ENCODE peak calls at places on chromosomes 6 and 20, in four cellular contexts. One of them, this sample, is unnamed.

GRCh38 chr6:70312165-70312564 is 9.3 kb upstream of the COL9A1 start:
- DNase-seq in CD8-positive, alpha-beta T cell: no peak
- DNase-seq in heart right ventricle: no peak
- DNase-seq in CD8-positive, alpha-beta memory T cell: no peak
- DNase-seq in this sample: peak; percentile 36

GRCh38 chr6:48325701-48326100 is 214.7 kb upstream of the PTCHD4 start:
- DNase-seq in CD8-positive, alpha-beta T cell: no peak
- DNase-seq in heart right ventricle: no peak
- DNase-seq in CD8-positive, alpha-beta memory T cell: no peak
- DNase-seq in this sample: no peak

GRCh38 chr6:151475653-151476523 is 17.9 kb upstream of the CCDC170 start:
- DNase-seq in CD8-positive, alpha-beta T cell: peak; percentile 29
- DNase-seq in heart right ventricle: no peak
- DNase-seq in CD8-positive, alpha-beta memory T cell: peak; percentile 44
- DNase-seq in this sample: no peak

GRCh38 chr6:83885984-83886383 is 26.5 kb downstream of the CYB5R4 start:
- DNase-seq in CD8-positive, alpha-beta T cell: no peak
- DNase-seq in heart right ventricle: no peak
- DNase-seq in CD8-positive, alpha-beta memory T cell: no peak
- DNase-seq in this sample: no peak

GRCh38 chr6:30200551-30201281 is 12.5 kb downstream of the TRIM26 start:
- DNase-seq in CD8-positive, alpha-beta T cell: no peak
- DNase-seq in heart right ventricle: no peak
- DNase-seq in CD8-positive, alpha-beta memory T cell: no peak
- DNase-seq in this sample: no peak

GRCh38 chr6:69825904-69826303 is 29.1 kb upstream of the LMBRD1 start:
- DNase-seq in CD8-positive, alpha-beta T cell: no peak
- DNase-seq in heart right ventricle: no peak
- DNase-seq in CD8-positive, alpha-beta memory T cell: no peak
- DNase-seq in this sample: no peak

GRCh38 chr6:116133453-116133852 is 7.5 kb upstream of the COL10A1 start:
- DNase-seq in CD8-positive, alpha-beta T cell: no peak
- DNase-seq in heart right ventricle: no peak
- DNase-seq in CD8-positive, alpha-beta memory T cell: no peak
- DNase-seq in this sample: no peak

GRCh38 chr20:51062065-51062464 is 39.2 kb upstream of the KCNG1 start:
- DNase-seq in CD8-positive, alpha-beta T cell: no peak
- DNase-seq in heart right ventricle: no peak
- DNase-seq in CD8-positive, alpha-beta memory T cell: no peak
- DNase-seq in this sample: no peak

GRCh38 chr6:148343028-148343374 is 363 bp downstream of the SASH1 start:
- DNase-seq in CD8-positive, alpha-beta T cell: no peak
- DNase-seq in heart right ventricle: no peak
- DNase-seq in CD8-positive, alpha-beta memory T cell: no peak
- DNase-seq in this sample: no peak

GRCh38 chr6:159941286-159942113 is 27.4 kb upstream of the IGF2R start:
- DNase-seq in CD8-positive, alpha-beta T cell: peak; percentile 9
- DNase-seq in heart right ventricle: no peak
- DNase-seq in CD8-positive, alpha-beta memory T cell: peak; percentile 48
- DNase-seq in this sample: no peak

GRCh38 chr6:33989016-33989854 is 156.7 kb downstream of the GRM4 start:
- DNase-seq in CD8-positive, alpha-beta T cell: no peak
- DNase-seq in heart right ventricle: no peak
- DNase-seq in CD8-positive, alpha-beta memory T cell: no peak
- DNase-seq in this sample: no peak

GRCh38 chr6:135555550-135555949 is 58.0 kb upstream of the AHI1 start:
- DNase-seq in CD8-positive, alpha-beta T cell: no peak
- DNase-seq in heart right ventricle: no peak
- DNase-seq in CD8-positive, alpha-beta memory T cell: no peak
- DNase-seq in this sample: no peak

GRCh38 chr20:62080249-62080993 is 14.7 kb upstream of the TAF4 start:
- DNase-seq in CD8-positive, alpha-beta T cell: no peak
- DNase-seq in heart right ventricle: no peak
- DNase-seq in CD8-positive, alpha-beta memory T cell: no peak
- DNase-seq in this sample: no peak

GRCh38 chr6:105746539-105746938 is 339.6 kb upstream of the PRDM1 start:
- DNase-seq in CD8-positive, alpha-beta T cell: no peak
- DNase-seq in heart right ventricle: no peak
- DNase-seq in CD8-positive, alpha-beta memory T cell: no peak
- DNase-seq in this sample: no peak

GRCh38 chr6:5214570-5215052 is 46.1 kb downstream of the LYRM4 start:
- DNase-seq in CD8-positive, alpha-beta T cell: no peak
- DNase-seq in heart right ventricle: peak; percentile 60
- DNase-seq in CD8-positive, alpha-beta memory T cell: no peak
- DNase-seq in this sample: no peak

GRCh38 chr20:24048014-24048611 is 59.5 kb upstream of the GGTLC1 start:
- DNase-seq in CD8-positive, alpha-beta T cell: no peak
- DNase-seq in heart right ventricle: no peak
- DNase-seq in CD8-positive, alpha-beta memory T cell: no peak
- DNase-seq in this sample: no peak

GRCh38 chr6:3823671-3824070 is 25.5 kb upstream of the FAM50B start:
- DNase-seq in CD8-positive, alpha-beta T cell: no peak
- DNase-seq in heart right ventricle: no peak
- DNase-seq in CD8-positive, alpha-beta memory T cell: no peak
- DNase-seq in this sample: no peak

GRCh38 chr6:158849899-158850806 is 31.0 kb upstream of the EZR start:
- DNase-seq in CD8-positive, alpha-beta T cell: peak; percentile 42
- DNase-seq in heart right ventricle: no peak
- DNase-seq in CD8-positive, alpha-beta memory T cell: peak; percentile 80
- DNase-seq in this sample: peak; percentile 70

GRCh38 chr6:138285800-138286199 is 67.5 kb upstream of the PBOV1 start:
- DNase-seq in CD8-positive, alpha-beta T cell: no peak
- DNase-seq in heart right ventricle: no peak
- DNase-seq in CD8-positive, alpha-beta memory T cell: no peak
- DNase-seq in this sample: no peak

GRCh38 chr20:37846573-37846972 is 56.4 kb upstream of the VSTM2L start:
- DNase-seq in CD8-positive, alpha-beta T cell: no peak
- DNase-seq in heart right ventricle: no peak
- DNase-seq in CD8-positive, alpha-beta memory T cell: no peak
- DNase-seq in this sample: no peak

GRCh38 chr20:25077610-25078169 is 4.3 kb downstream of the VSX1 start:
- DNase-seq in CD8-positive, alpha-beta T cell: no peak
- DNase-seq in heart right ventricle: peak; percentile 48
- DNase-seq in CD8-positive, alpha-beta memory T cell: no peak
- DNase-seq in this sample: no peak

GRCh38 chr6:149223120-149223775 is 94.3 kb upstream of the TAB2 start:
- DNase-seq in CD8-positive, alpha-beta T cell: no peak
- DNase-seq in heart right ventricle: no peak
- DNase-seq in CD8-positive, alpha-beta memory T cell: no peak
- DNase-seq in this sample: no peak

GRCh38 chr6:3337521-3338350 is 79.0 kb downstream of the PSMG4 start:
- DNase-seq in CD8-positive, alpha-beta T cell: no peak
- DNase-seq in heart right ventricle: no peak
- DNase-seq in CD8-positive, alpha-beta memory T cell: no peak
- DNase-seq in this sample: no peak

GRCh38 chr20:47656313-47656712 is 129.0 kb downstream of the SULF2 start:
- DNase-seq in CD8-positive, alpha-beta T cell: no peak
- DNase-seq in heart right ventricle: no peak
- DNase-seq in CD8-positive, alpha-beta memory T cell: no peak
- DNase-seq in this sample: no peak

GRCh38 chr20:47654370-47654769 is 130.9 kb downstream of the SULF2 start:
- DNase-seq in CD8-positive, alpha-beta T cell: no peak
- DNase-seq in heart right ventricle: no peak
- DNase-seq in CD8-positive, alpha-beta memory T cell: no peak
- DNase-seq in this sample: no peak

GRCh38 chr20:47652794-47653193 is 132.5 kb downstream of the SULF2 start:
- DNase-seq in CD8-positive, alpha-beta T cell: no peak
- DNase-seq in heart right ventricle: no peak
- DNase-seq in CD8-positive, alpha-beta memory T cell: no peak
- DNase-seq in this sample: no peak

GRCh38 chr20:47653892-47654291 is 131.4 kb downstream of the SULF2 start:
- DNase-seq in CD8-positive, alpha-beta T cell: no peak
- DNase-seq in heart right ventricle: no peak
- DNase-seq in CD8-positive, alpha-beta memory T cell: no peak
- DNase-seq in this sample: no peak

GRCh38 chr20:47655635-47656034 is 129.6 kb downstream of the SULF2 start:
- DNase-seq in CD8-positive, alpha-beta T cell: no peak
- DNase-seq in heart right ventricle: no peak
- DNase-seq in CD8-positive, alpha-beta memory T cell: no peak
- DNase-seq in this sample: no peak
- H3K36me3 ChIP-seq in CD8-positive, alpha-beta T cell: peaks cover 47% of the 10 kb centered on the region
- H3K36me3 ChIP-seq in heart right ventricle: peaks cover 31% of the 10 kb centered on the region
- H3K36me3 ChIP-seq in CD8-positive, alpha-beta memory T cell: peaks cover 40% of the 10 kb centered on the region
- H3K36me3 ChIP-seq in this sample: peaks cover 6% of the 10 kb centered on the region

GRCh38 chr6:109453594-109454482 is 1.7 kb downstream of the MICAL1 start:
- DNase-seq in CD8-positive, alpha-beta T cell: no peak
- DNase-seq in heart right ventricle: peak; percentile 52
- DNase-seq in CD8-positive, alpha-beta memory T cell: no peak
- DNase-seq in this sample: no peak
- H3K4me3 ChIP-seq in CD8-positive, alpha-beta T cell: peak overlapping the region; percentile 99
- H3K4me3 ChIP-seq in heart right ventricle: peak overlapping the region; percentile 57
- H3K4me3 ChIP-seq in CD8-positive, alpha-beta memory T cell: peak overlapping the region; percentile 91
- H3K4me3 ChIP-seq in this sample: peak overlapping the region; percentile 92

GRCh38 chr20:10434467-10434831 is 427 bp upstream of the MKKS start:
- DNase-seq in CD8-positive, alpha-beta T cell: peak; percentile 51
- DNase-seq in heart right ventricle: peak; percentile 85
- DNase-seq in CD8-positive, alpha-beta memory T cell: peak; percentile 76
- DNase-seq in this sample: peak; percentile 96

GRCh38 chr20:10433014-10433622 is 904 bp downstream of the MKKS start:
- DNase-seq in CD8-positive, alpha-beta T cell: no peak
- DNase-seq in heart right ventricle: no peak
- DNase-seq in CD8-positive, alpha-beta memory T cell: no peak
- DNase-seq in this sample: no peak

GRCh38 chr20:10436053-10436699 is 1.1 kb downstream of the SLX4IP start:
- DNase-seq in CD8-positive, alpha-beta T cell: no peak
- DNase-seq in heart right ventricle: peak; percentile 14
- DNase-seq in CD8-positive, alpha-beta memory T cell: no peak
- DNase-seq in this sample: no peak

GRCh38 chr20:10433623-10434466 is at the start of gene MKKS:
- DNase-seq in CD8-positive, alpha-beta T cell: peak; percentile 78
- DNase-seq in heart right ventricle: peak; percentile 94
- DNase-seq in CD8-positive, alpha-beta memory T cell: peak; percentile 87
- DNase-seq in this sample: no peak

GRCh38 chr20:10434832-10435812 is at the start of gene SLX4IP:
- DNase-seq in CD8-positive, alpha-beta T cell: peak; percentile 70
- DNase-seq in heart right ventricle: peak; percentile 85
- DNase-seq in CD8-positive, alpha-beta memory T cell: peak; percentile 81
- DNase-seq in this sample: peak; percentile 78
- H3K36me3 ChIP-seq in CD8-positive, alpha-beta T cell: no peaks in the 10 kb centered on the region
- H3K36me3 ChIP-seq in heart right ventricle: no peaks in the 10 kb centered on the region
- H3K36me3 ChIP-seq in CD8-positive, alpha-beta memory T cell: no peaks in the 10 kb centered on the region
- H3K36me3 ChIP-seq in this sample: no peaks in the 10 kb centered on the region

GRCh38 chr6:128504003-128504654 is 16.3 kb downstream of the PTPRK start:
- DNase-seq in CD8-positive, alpha-beta T cell: no peak
- DNase-seq in heart right ventricle: no peak
- DNase-seq in CD8-positive, alpha-beta memory T cell: no peak
- DNase-seq in this sample: no peak
- H3K4me3 ChIP-seq in CD8-positive, alpha-beta T cell: no peak overlapping the region
- H3K4me3 ChIP-seq in heart right ventricle: no peak overlapping the region
- H3K4me3 ChIP-seq in CD8-positive, alpha-beta memory T cell: no peak overlapping the region
- H3K4me3 ChIP-seq in this sample: no peak overlapping the region

GRCh38 chr6:89763550-89763949 is 56.0 kb downstream of the MDN1 start:
- DNase-seq in CD8-positive, alpha-beta T cell: no peak
- DNase-seq in heart right ventricle: no peak
- DNase-seq in CD8-positive, alpha-beta memory T cell: no peak
- DNase-seq in this sample: no peak
- H3K36me3 ChIP-seq in CD8-positive, alpha-beta T cell: peaks cover 13% of the 10 kb centered on the region
- H3K36me3 ChIP-seq in heart right ventricle: peaks cover 13% of the 10 kb centered on the region
- H3K36me3 ChIP-seq in CD8-positive, alpha-beta memory T cell: peaks cover 7% of the 10 kb centered on the region
- H3K36me3 ChIP-seq in this sample: peaks cover 5% of the 10 kb centered on the region

GRCh38 chr6:24932832-24933231 is 2.9 kb downstream of the RIPOR2 start:
- DNase-seq in CD8-positive, alpha-beta T cell: no peak
- DNase-seq in heart right ventricle: no peak
- DNase-seq in CD8-positive, alpha-beta memory T cell: no peak
- DNase-seq in this sample: no peak
- H3K4me3 ChIP-seq in CD8-positive, alpha-beta T cell: peak overlapping the region; percentile 68
- H3K4me3 ChIP-seq in heart right ventricle: no peak overlapping the region
- H3K4me3 ChIP-seq in CD8-positive, alpha-beta memory T cell: peak overlapping the region; percentile 72
- H3K4me3 ChIP-seq in this sample: no peak overlapping the region

DNA sequence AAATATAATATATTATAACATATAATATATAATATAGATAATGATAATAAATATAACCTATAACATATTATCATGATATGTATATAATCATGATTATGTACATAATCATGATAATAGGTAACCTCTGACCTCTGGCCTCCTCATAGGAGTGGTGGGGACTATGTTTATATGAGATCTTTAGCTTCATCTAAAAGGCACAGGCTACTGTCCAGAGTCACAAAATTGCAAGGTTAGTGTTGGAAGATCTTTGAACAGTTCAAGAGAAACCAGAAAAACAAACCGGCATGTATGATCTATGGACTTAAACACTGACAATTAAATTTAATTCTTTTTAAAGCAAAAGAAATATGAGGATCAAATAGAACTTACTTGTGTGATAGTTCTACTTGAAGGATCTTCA is 55.7 kb upstream of the TINAG start:
- DNase-seq in CD8-positive, alpha-beta T cell: no peak
- DNase-seq in heart right ventricle: no peak
- DNase-seq in CD8-positive, alpha-beta memory T cell: no peak
- DNase-seq in this sample: no peak
- H3K36me3 ChIP-seq in CD8-positive, alpha-beta T cell: no peaks in the 10 kb centered on the region
- H3K36me3 ChIP-seq in heart right ventricle: no peaks in the 10 kb centered on the region
- H3K36me3 ChIP-seq in CD8-positive, alpha-beta memory T cell: no peaks in the 10 kb centered on the region
- H3K36me3 ChIP-seq in this sample: no peaks in the 10 kb centered on the region

GRCh38 chr6:110884321-110884720 is 9.7 kb downstream of the AMD1 start:
- DNase-seq in CD8-positive, alpha-beta T cell: no peak
- DNase-seq in heart right ventricle: no peak
- DNase-seq in CD8-positive, alpha-beta memory T cell: no peak
- DNase-seq in this sample: no peak

GRCh38 chr6:110880651-110881050 is 6.1 kb downstream of the AMD1 start:
- DNase-seq in CD8-positive, alpha-beta T cell: no peak
- DNase-seq in heart right ventricle: no peak
- DNase-seq in CD8-positive, alpha-beta memory T cell: no peak
- DNase-seq in this sample: no peak

GRCh38 chr6:110878751-110879539 is 4.4 kb downstream of the AMD1 start:
- DNase-seq in CD8-positive, alpha-beta T cell: no peak
- DNase-seq in heart right ventricle: no peak
- DNase-seq in CD8-positive, alpha-beta memory T cell: peak; percentile 34
- DNase-seq in this sample: no peak

GRCh38 chr6:110882824-110883554 is 8.4 kb downstream of the AMD1 start:
- DNase-seq in CD8-positive, alpha-beta T cell: no peak
- DNase-seq in heart right ventricle: no peak
- DNase-seq in CD8-positive, alpha-beta memory T cell: no peak
- DNase-seq in this sample: no peak

DNA sequence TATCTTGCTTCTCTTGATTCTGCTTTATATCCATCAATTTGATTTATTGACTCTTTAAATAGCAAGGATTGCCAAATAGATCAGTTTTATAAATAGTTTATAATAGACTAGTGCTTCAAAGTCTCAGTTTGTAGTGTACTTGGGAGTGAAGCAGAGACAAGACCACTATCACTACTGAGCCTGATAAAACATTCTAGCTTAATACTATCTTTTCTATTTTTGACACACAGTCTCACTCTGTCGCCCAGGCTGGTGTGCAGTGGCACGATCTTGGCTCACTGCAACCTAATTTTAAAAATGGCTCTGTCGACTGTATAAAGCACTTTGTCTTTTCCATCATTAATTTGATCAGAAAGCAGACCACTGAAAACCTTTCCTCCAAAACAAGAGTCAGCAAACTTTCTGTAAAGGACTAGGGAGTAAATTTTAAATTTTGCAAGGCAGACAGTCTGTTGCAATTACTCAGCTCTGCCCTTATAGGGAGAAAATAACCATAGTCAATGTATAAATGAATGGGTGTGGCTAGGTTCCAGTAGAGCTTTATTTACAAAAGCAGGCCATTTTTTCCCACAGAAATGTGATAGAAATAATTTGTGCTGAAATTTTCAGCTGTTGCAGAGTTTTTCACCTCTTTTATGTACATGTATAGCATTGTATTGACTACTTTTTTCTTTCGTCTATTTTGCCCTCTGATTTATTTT is 7.5 kb downstream of the AMD1 start:
- DNase-seq in CD8-positive, alpha-beta T cell: no peak
- DNase-seq in heart right ventricle: no peak
- DNase-seq in CD8-positive, alpha-beta memory T cell: no peak
- DNase-seq in this sample: no peak
- H3K4me3 ChIP-seq in CD8-positive, alpha-beta T cell: no peak overlapping the region
- H3K4me3 ChIP-seq in heart right ventricle: no peak overlapping the region
- H3K4me3 ChIP-seq in CD8-positive, alpha-beta memory T cell: no peak overlapping the region
- H3K4me3 ChIP-seq in this sample: no peak overlapping the region